ENCODE peak calls at places on chromosomes 16 and 17, in eight cellular contexts. N is EL, F is RCC 7860, C is NCI-H1105, L is adrenal gland, H is caudate nucleus, I is NCI-H774, Z is memory B cell. G is an unnamed sample.

GRCh38 chr17:28988475-28988874 is 17.4 kb downstream of the SEZ6 start:
- DNase-seq in N (no peak), F (no peak), C (no peak), L (no peak), H (no peak), I (no peak), Z (no peak), G (no peak)

GRCh38 chr16:71426069-71426879 is 15.6 kb downstream of the TLE7 start:
- DNase-seq in N (peak), F (peak), C (no peak), L (no peak), H (no peak), I (peak), Z (no peak), G (peak)

GRCh38 chr16:49440156-49441065 is 66.8 kb downstream of the C16orf78 start:
- DNase-seq in N (no peak), F (no peak), C (no peak), L (no peak), H (no peak), I (no peak), Z (no peak), G (no peak)

GRCh38 chr17:4782652-4783051 is 3.5 kb downstream of the VMO1 start:
- DNase-seq in N (no peak), F (no peak), C (no peak), L (no peak), H (no peak), I (no peak), Z (no peak), G (no peak)

GRCh38 chr17:22515599-22515998 is 823.3 kb downstream of the KCNJ18 start:
- DNase-seq in N (no peak), F (no peak), C (no peak), L (no peak), H (no peak), I (no peak), Z (no peak), G (no peak)

GRCh38 chr17:9943343-9943742 is 38.3 kb upstream of the RCVRN start:
- DNase-seq in N (no peak), F (no peak), C (no peak), L (no peak), H (no peak), I (no peak), Z (no peak), G (no peak)

GRCh38 chr16:12300946-12301500 is 324.5 kb downstream of the SNX29 start:
- DNase-seq in N (no peak), F (no peak), C (no peak), L (no peak), H (no peak), I (no peak), Z (no peak), G (no peak)

GRCh38 chr16:66273644-66274334 is 92.7 kb upstream of the CDH5 start:
- DNase-seq in N (peak), F (no peak), C (no peak), L (no peak), H (no peak), I (no peak), Z (no peak), G (no peak)